ENCODE peak calls at places on chromosome 6, in six cellular contexts. One of them, this sample, is unnamed.

GRCh38 chr6:7417684-7418083 is 28.1 kb downstream of the RIOK1 start:
- DNase-seq in mucosa of descending colon: no peak
- DNase-seq in LNCaP clone FGC: peak; percentile 52
- DNase-seq in fibroblast of mammary gland: no peak
- DNase-seq in HFF-Myc: no peak
- DNase-seq in brain microvascular endothelial cell: no peak
- DNase-seq in this sample: no peak

GRCh38 chr6:28895131-28895812 is 28.5 kb downstream of the TRIM27 start:
- DNase-seq in fibroblast of mammary gland: peak; percentile 96
- DNase-seq in HFF-Myc: peak; percentile 92
- DNase-seq in mucosa of descending colon: peak; percentile 96
- DNase-seq in LNCaP clone FGC: peak; percentile 92
- DNase-seq in brain microvascular endothelial cell: peak; percentile 98
- DNase-seq in this sample: peak; percentile 98

GRCh38 chr6:37047933-37048850 is 42.7 kb downstream of the FGD2 start:
- DNase-seq in LNCaP clone FGC: no peak
- DNase-seq in fibroblast of mammary gland: no peak
- DNase-seq in HFF-Myc: no peak
- DNase-seq in mucosa of descending colon: no peak
- DNase-seq in brain microvascular endothelial cell: no peak
- DNase-seq in this sample: no peak

GRCh38 chr6:110537208-110538123 is 61.1 kb upstream of the SLC22A16 start:
- DNase-seq in HFF-Myc: peak; percentile 84
- DNase-seq in LNCaP clone FGC: no peak
- DNase-seq in mucosa of descending colon: no peak
- DNase-seq in fibroblast of mammary gland: peak; percentile 98
- DNase-seq in brain microvascular endothelial cell: peak; percentile 92
- DNase-seq in this sample: peak; percentile 96

GRCh38 chr6:150145830-150146229 is 3.0 kb downstream of the PPP1R14C start:
- DNase-seq in mucosa of descending colon: no peak
- DNase-seq in fibroblast of mammary gland: no peak
- DNase-seq in LNCaP clone FGC: no peak
- DNase-seq in brain microvascular endothelial cell: no peak
- DNase-seq in HFF-Myc: no peak
- DNase-seq in this sample: no peak

GRCh38 chr6:156589281-156589680 is 187.9 kb upstream of the ARID1B start:
- DNase-seq in mucosa of descending colon: no peak
- DNase-seq in fibroblast of mammary gland: peak; percentile 34
- DNase-seq in LNCaP clone FGC: no peak
- DNase-seq in brain microvascular endothelial cell: peak; percentile 65
- DNase-seq in HFF-Myc: no peak
- DNase-seq in this sample: peak; percentile 78

GRCh38 chr6:39377530-39377929 is 55.0 kb upstream of the KCNK16 start:
- DNase-seq in fibroblast of mammary gland: peak; percentile 63
- DNase-seq in HFF-Myc: peak; percentile 63
- DNase-seq in mucosa of descending colon: peak; percentile 76
- DNase-seq in LNCaP clone FGC: peak; percentile 19
- DNase-seq in brain microvascular endothelial cell: peak; percentile 73
- DNase-seq in this sample: peak; percentile 76

GRCh38 chr6:21981235-21981833 is 315.5 kb downstream of the PRL start:
- DNase-seq in LNCaP clone FGC: no peak
- DNase-seq in brain microvascular endothelial cell: no peak
- DNase-seq in fibroblast of mammary gland: no peak
- DNase-seq in HFF-Myc: no peak
- DNase-seq in mucosa of descending colon: no peak
- DNase-seq in this sample: no peak

GRCh38 chr6:26743157-26743821 is 83.7 kb upstream of the ZNF322 start:
- DNase-seq in LNCaP clone FGC: no peak
- DNase-seq in mucosa of descending colon: no peak
- DNase-seq in HFF-Myc: peak; percentile 77
- DNase-seq in brain microvascular endothelial cell: peak; percentile 77
- DNase-seq in fibroblast of mammary gland: peak; percentile 81
- DNase-seq in this sample: peak; percentile 40

GRCh38 chr6:54283877-54284860 is 24.1 kb upstream of the TINAG start:
- DNase-seq in brain microvascular endothelial cell: peak; percentile 43
- DNase-seq in mucosa of descending colon: no peak
- DNase-seq in HFF-Myc: peak; percentile 85
- DNase-seq in LNCaP clone FGC: no peak
- DNase-seq in fibroblast of mammary gland: peak; percentile 71
- DNase-seq in this sample: peak; percentile 22

GRCh38 chr6:9397981-9398559 is 962.7 kb upstream of the SLC35B3 start:
- DNase-seq in LNCaP clone FGC: peak; percentile 97
- DNase-seq in brain microvascular endothelial cell: no peak
- DNase-seq in mucosa of descending colon: peak; percentile 48
- DNase-seq in HFF-Myc: no peak
- DNase-seq in fibroblast of mammary gland: no peak
- DNase-seq in this sample: no peak

GRCh38 chr6:163667372-163668060 is 253.0 kb downstream of the QKI start:
- DNase-seq in HFF-Myc: no peak
- DNase-seq in brain microvascular endothelial cell: peak; percentile 14
- DNase-seq in LNCaP clone FGC: no peak
- DNase-seq in mucosa of descending colon: peak; percentile 60
- DNase-seq in fibroblast of mammary gland: peak; percentile 72
- DNase-seq in this sample: peak; percentile 35

GRCh38 chr6:145468534-145468933 is 266.8 kb downstream of the EPM2A start:
- DNase-seq in HFF-Myc: no peak
- DNase-seq in fibroblast of mammary gland: no peak
- DNase-seq in LNCaP clone FGC: no peak
- DNase-seq in mucosa of descending colon: no peak
- DNase-seq in brain microvascular endothelial cell: no peak
- DNase-seq in this sample: no peak
- TF ChIP-seq CTCF in HFF-Myc: no peak
- TF ChIP-seq CTCF in fibroblast of mammary gland: no peak
- TF ChIP-seq CTCF in LNCaP clone FGC: no peak
- TF ChIP-seq CTCF in mucosa of descending colon: no peak
- TF ChIP-seq CTCF in brain microvascular endothelial cell: no peak
- TF ChIP-seq CTCF in this sample: no peak

GRCh38 chr6:75128881-75129570 is 76.8 kb downstream of the COL12A1 start:
- DNase-seq in fibroblast of mammary gland: peak; percentile 87
- DNase-seq in mucosa of descending colon: no peak
- DNase-seq in HFF-Myc: no peak
- DNase-seq in LNCaP clone FGC: no peak
- DNase-seq in brain microvascular endothelial cell: no peak
- DNase-seq in this sample: no peak
- H3K4me3 ChIP-seq in fibroblast of mammary gland: no peak overlapping the region
- H3K4me3 ChIP-seq in mucosa of descending colon: no peak overlapping the region
- H3K4me3 ChIP-seq in HFF-Myc: no peak overlapping the region
- H3K4me3 ChIP-seq in LNCaP clone FGC: no peak overlapping the region
- H3K4me3 ChIP-seq in brain microvascular endothelial cell: no peak overlapping the region
- H3K4me3 ChIP-seq in this sample: no peak overlapping the region

GRCh38 chr6:5746392-5747140 is 260.2 kb downstream of the NRN1 start:
- DNase-seq in HFF-Myc: peak; percentile 49
- DNase-seq in LNCaP clone FGC: no peak
- DNase-seq in brain microvascular endothelial cell: no peak
- DNase-seq in mucosa of descending colon: peak; percentile 36
- DNase-seq in fibroblast of mammary gland: no peak
- DNase-seq in this sample: no peak
- TF ChIP-seq CTCF in HFF-Myc: peak; percentile 54
- TF ChIP-seq CTCF in LNCaP clone FGC: peak; percentile 58
- TF ChIP-seq CTCF in brain microvascular endothelial cell: peak; percentile 49
- TF ChIP-seq CTCF in mucosa of descending colon: no peak
- TF ChIP-seq CTCF in fibroblast of mammary gland: no peak
- TF ChIP-seq CTCF in this sample: peak; percentile 5

GRCh38 chr6:159700970-159701369 is 7.9 kb upstream of the SOD2 start:
- DNase-seq in mucosa of descending colon: no peak
- DNase-seq in LNCaP clone FGC: no peak
- DNase-seq in fibroblast of mammary gland: peak; percentile 59
- DNase-seq in HFF-Myc: no peak
- DNase-seq in brain microvascular endothelial cell: peak; percentile 5
- DNase-seq in this sample: no peak
- H3K4me3 ChIP-seq in mucosa of descending colon: no peak overlapping the region
- H3K4me3 ChIP-seq in LNCaP clone FGC: no peak overlapping the region
- H3K4me3 ChIP-seq in fibroblast of mammary gland: no peak overlapping the region
- H3K4me3 ChIP-seq in HFF-Myc: no peak overlapping the region
- H3K4me3 ChIP-seq in brain microvascular endothelial cell: no peak overlapping the region
- H3K4me3 ChIP-seq in this sample: no peak overlapping the region

GRCh38 chr6:42047220-42047590 is 3.1 kb upstream of the TAF8 start:
- DNase-seq in brain microvascular endothelial cell: no peak
- DNase-seq in HFF-Myc: no peak
- DNase-seq in LNCaP clone FGC: no peak
- DNase-seq in fibroblast of mammary gland: no peak
- DNase-seq in mucosa of descending colon: no peak
- DNase-seq in this sample: no peak

GRCh38 chr6:42050897-42051653 is 751 bp downstream of the TAF8 start:
- DNase-seq in fibroblast of mammary gland: no peak
- DNase-seq in LNCaP clone FGC: no peak
- DNase-seq in brain microvascular endothelial cell: no peak
- DNase-seq in mucosa of descending colon: no peak
- DNase-seq in HFF-Myc: no peak
- DNase-seq in this sample: no peak

GRCh38 chr6:42049116-42049809 is 1.1 kb upstream of the TAF8 start:
- DNase-seq in fibroblast of mammary gland: no peak
- DNase-seq in LNCaP clone FGC: no peak
- DNase-seq in HFF-Myc: no peak
- DNase-seq in mucosa of descending colon: peak; percentile 34
- DNase-seq in brain microvascular endothelial cell: no peak
- DNase-seq in this sample: no peak

GRCh38 chr6:42047790-42048405 is 2.4 kb upstream of the TAF8 start:
- DNase-seq in LNCaP clone FGC: no peak
- DNase-seq in HFF-Myc: no peak
- DNase-seq in fibroblast of mammary gland: no peak
- DNase-seq in mucosa of descending colon: no peak
- DNase-seq in brain microvascular endothelial cell: no peak
- DNase-seq in this sample: peak; percentile 3

GRCh38 chr6:42050011-42050896 is at the start of gene TAF8:
- DNase-seq in fibroblast of mammary gland: peak; percentile 91
- DNase-seq in LNCaP clone FGC: peak; percentile 70
- DNase-seq in HFF-Myc: peak; percentile 73
- DNase-seq in brain microvascular endothelial cell: peak; percentile 96
- DNase-seq in mucosa of descending colon: peak; percentile 93
- DNase-seq in this sample: peak; percentile 95
- TF ChIP-seq CTCF in fibroblast of mammary gland: no peak
- TF ChIP-seq CTCF in LNCaP clone FGC: no peak
- TF ChIP-seq CTCF in HFF-Myc: no peak
- TF ChIP-seq CTCF in brain microvascular endothelial cell: no peak
- TF ChIP-seq CTCF in mucosa of descending colon: no peak
- TF ChIP-seq CTCF in this sample: no peak